ENCODE peak calls at places on chromosome 15, in five cellular contexts. L is psoas muscle, H is adrenal gland, P is neural progenitor cell, I is breast epithelium. B is an unnamed sample.
A peak's percentile ranks its signal among the peaks of the same experiment; 100 is the strongest.

GRCh38 chr15:47933865-47934264 is 186.9 kb upstream of the SLC24A5 start:
- DNase-seq in L (no peak), H (no peak), P (no peak), I (no peak), B (no peak)

GRCh38 chr15:66721020-66721419 is 19.0 kb downstream of the SMAD6 start:
- DNase-seq in L (no peak), H (no peak), P (no peak), I (no peak), B (no peak)

GRCh38 chr15:94443156-94443555 is 211.8 kb downstream of the MCTP2 start:
- DNase-seq in L (no peak), H (no peak), P (no peak), I (no peak), B (no peak)

GRCh38 chr15:69819371-69819770 is 278.3 kb downstream of the TLE3 start:
- DNase-seq in L (no peak), H (no peak), P (no peak), I (no peak), B (no peak)

GRCh38 chr15:74245342-74245931 is 9.3 kb downstream of the CCDC33 start:
- DNase-seq in L (no peak), H (no peak), P (peak; percentile 81), I (no peak), B (peak; percentile 48)

GRCh38 chr15:41013698-41014414 is 60.6 kb downstream of the CHAC1 start:
- DNase-seq in L (no peak), H (no peak), P (no peak), I (no peak), B (no peak)

GRCh38 chr15:57732526-57733331 is 26.2 kb downstream of the POLR2M start:
- DNase-seq in L (peak; percentile 29), H (peak; percentile 54), P (peak; percentile 81), I (no peak), B (peak; percentile 17)

GRCh38 chr15:58602823-58603222 is 146.7 kb downstream of the ADAM10 start:
- DNase-seq in L (no peak), H (no peak), P (no peak), I (no peak), B (no peak)

GRCh38 chr15:52551762-52552161 is 17.1 kb downstream of the ARPP19 start:
- DNase-seq in L (no peak), H (no peak), P (no peak), I (no peak), B (no peak)

GRCh38 chr15:66018178-66018797 is 149.0 kb downstream of the RAB11A start:
- DNase-seq in L (no peak), H (no peak), P (no peak), I (no peak), B (no peak)

GRCh38 chr15:82537351-82537908 is 2.8 kb downstream of the RPS17 start:
- DNase-seq in L (no peak), H (no peak), P (no peak), I (no peak), B (no peak)

GRCh38 chr15:33154366-33155166 is 39.9 kb downstream of the FMN1 start:
- DNase-seq in L (peak; percentile 60), H (peak; percentile 55), P (no peak), I (no peak), B (no peak)

GRCh38 chr15:32838820-32839219 is 121.0 kb downstream of the GREM1 start:
- DNase-seq in L (peak; percentile 34), H (no peak), P (no peak), I (no peak), B (peak; percentile 24)

GRCh38 chr15:40286061-40286532 is 3.2 kb upstream of the ANKRD63 start:
- DNase-seq in L (no peak), H (no peak), P (no peak), I (no peak), B (no peak)

GRCh38 chr15:75153084-75153483 is 48.6 kb upstream of the C15orf39 start:
- DNase-seq in L (no peak), H (peak; percentile 40), P (no peak), I (no peak), B (no peak)

GRCh38 chr15:74461847-74462511 is 1.0 kb upstream of the UBL7 start:
- DNase-seq in L (no peak), H (no peak), P (peak; percentile 52), I (no peak), B (no peak)

DNA sequence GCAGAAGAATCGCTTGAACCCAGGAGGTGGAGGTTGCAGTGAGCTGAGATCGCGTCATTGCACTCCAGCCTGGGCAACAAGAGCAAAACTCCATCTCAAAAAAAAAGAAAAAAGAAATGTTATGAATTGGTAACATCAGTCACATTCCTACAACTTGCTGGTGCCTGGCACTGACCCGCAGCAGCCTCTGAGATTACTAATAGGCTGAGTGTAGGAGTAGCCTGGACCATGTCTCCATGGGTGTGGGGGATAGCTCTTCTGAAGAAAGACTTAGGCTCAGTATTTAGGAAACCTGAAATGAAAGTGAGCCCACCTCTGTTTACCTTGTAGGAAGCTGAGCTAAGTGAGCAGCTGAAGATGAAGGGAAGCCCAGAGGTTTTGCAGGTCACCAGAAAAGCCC is 148.3 kb downstream of the LRRC28 start:
- DNase-seq in L (no peak), H (no peak), P (no peak), I (no peak), B (no peak)
- H3K27ac ChIP-seq in L (no peak overlapping the region), H (no peak overlapping the region), P (no peak overlapping the region), I (no peak overlapping the region), B (no peak overlapping the region)

DNA sequence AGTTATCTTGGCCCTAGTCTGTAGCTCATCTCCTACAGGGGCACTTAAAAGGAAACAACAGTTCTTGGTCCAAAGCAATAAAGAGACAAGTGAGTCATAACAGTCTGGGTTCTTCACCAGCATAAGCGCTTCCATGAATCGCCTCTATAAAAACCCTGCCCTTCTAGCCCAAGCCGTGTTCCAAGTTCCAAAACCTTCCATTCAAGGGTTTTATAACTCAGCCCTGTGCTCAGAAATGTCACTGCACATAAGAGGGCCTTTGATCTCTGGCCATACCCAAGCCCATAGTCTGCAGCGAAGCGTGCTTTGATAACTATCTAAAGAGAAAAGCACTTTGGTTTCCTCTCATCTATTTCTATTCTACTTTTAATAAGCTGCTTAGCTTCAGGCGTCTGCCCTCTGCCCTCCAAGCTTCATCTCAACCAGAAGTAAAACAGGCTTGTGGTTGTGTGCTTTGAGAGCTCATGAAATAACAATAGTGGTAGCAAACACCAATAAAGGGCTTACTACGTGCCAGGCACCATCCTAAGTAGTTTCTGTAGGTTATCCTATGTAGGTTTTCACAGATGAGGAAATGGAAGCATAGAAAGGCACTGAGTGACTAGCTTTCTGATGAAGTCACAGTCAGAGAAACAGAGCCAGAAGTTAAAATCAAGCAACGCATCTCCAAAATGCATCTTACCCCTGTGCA is 64.0 kb upstream of the AKAP13 start:
- DNase-seq in L (no peak), H (no peak), P (peak; percentile 68), I (no peak), B (no peak)
- H3K27ac ChIP-seq in L (no peak overlapping the region), H (no peak overlapping the region), P (peak overlapping the region; percentile 56), I (no peak overlapping the region), B (no peak overlapping the region)

GRCh38 chr15:76553102-76553501 is 216.5 kb downstream of the ISL2 start:
- DNase-seq in L (no peak), H (no peak), P (no peak), I (no peak), B (no peak)

GRCh38 chr15:76555247-76555646 is 218.7 kb downstream of the ISL2 start:
- DNase-seq in L (no peak), H (no peak), P (no peak), I (no peak), B (no peak)

DNA sequence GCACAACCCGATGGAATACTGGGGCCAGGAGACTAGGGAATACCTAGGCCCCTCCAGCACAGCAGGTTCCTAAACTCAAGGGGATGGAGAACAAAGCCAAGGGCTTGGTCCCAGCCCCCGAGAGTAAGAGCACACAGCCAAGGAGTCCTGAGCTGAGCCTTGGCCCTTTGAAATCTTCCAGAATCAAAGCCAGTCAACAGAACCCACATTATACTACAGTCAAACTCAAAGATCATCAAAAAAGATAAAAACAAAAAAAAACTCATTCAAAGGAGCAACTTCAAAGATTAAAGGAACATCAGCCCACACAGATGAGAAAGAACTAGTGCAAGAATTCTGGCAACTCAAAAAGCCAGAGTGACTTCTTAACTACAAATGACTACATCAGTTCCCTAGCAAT is 217.0 kb downstream of the ISL2 start:
- DNase-seq in L (no peak), H (no peak), P (no peak), I (no peak), B (no peak)
- H3K27ac ChIP-seq in L (no peak overlapping the region), H (no peak overlapping the region), P (no peak overlapping the region), I (no peak overlapping the region), B (no peak overlapping the region)

DNA sequence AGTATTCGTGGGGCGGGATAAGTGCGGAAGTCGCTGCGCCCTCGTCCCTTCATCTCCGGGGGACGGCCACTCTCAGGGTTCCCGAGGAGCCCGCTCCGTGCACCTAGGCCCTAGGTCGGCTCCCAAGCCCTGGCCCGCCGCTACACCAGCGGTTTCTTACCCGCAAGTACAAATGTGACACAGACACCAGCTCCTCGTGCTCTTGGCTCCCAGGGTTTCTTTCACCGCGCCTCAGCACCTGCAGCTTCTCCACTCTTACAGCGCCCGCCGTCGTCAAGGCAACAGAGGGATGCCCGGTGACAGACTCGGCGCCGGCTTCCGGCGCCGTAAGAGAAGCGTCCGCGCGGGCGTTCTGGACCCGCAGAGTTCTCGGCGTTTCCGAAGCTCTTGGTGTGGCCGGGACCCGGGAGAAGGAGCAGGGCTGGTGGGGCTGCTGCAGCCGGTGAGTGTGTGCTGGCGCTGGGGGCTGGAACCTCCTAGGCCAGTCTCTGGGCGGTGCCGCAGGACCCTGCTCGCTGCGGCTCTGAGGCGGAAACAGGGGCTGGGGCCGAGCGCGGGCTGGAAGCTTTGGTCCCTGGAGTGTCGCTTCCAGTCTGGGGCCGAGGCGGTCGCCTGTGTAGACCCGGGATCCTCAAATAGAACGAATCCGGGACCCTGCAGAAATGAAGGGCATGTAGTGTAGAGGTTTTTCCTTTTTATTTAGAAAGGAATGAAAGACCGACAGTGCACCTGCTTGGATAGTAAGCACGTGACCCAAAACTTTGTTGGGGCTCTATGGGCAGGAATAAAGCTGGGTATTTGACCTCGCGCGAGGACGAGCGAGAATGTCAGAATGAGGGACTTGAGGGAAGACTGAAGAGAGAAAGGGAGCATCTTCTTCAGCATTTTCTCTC is 155.4 kb upstream of the GOLGA6L4 start:
- DNase-seq in L (peak; percentile 21), H (peak; percentile 16), P (peak; percentile 84), I (no peak), B (peak; percentile 27)
- H3K27ac ChIP-seq in L (no peak overlapping the region), H (no peak overlapping the region), P (no peak overlapping the region), I (no peak overlapping the region), B (no peak overlapping the region)

GRCh38 chr15:90423920-90424319 is 35.9 kb downstream of the IQGAP1 start:
- DNase-seq in L (no peak), H (no peak), P (no peak), I (no peak), B (no peak)
- H3K27ac ChIP-seq in L (peak overlapping the region; percentile 52), H (peak overlapping the region; percentile 63), P (no peak overlapping the region), I (peak overlapping the region; percentile 59), B (no peak overlapping the region)

GRCh38 chr15:71691700-71692417 is 118.5 kb upstream of the NR2E3 start:
- DNase-seq in L (peak; percentile 13), H (no peak), P (peak; percentile 16), I (no peak), B (no peak)
- H3K27ac ChIP-seq in L (no peak overlapping the region), H (no peak overlapping the region), P (no peak overlapping the region), I (peak overlapping the region; percentile 74), B (peak overlapping the region; percentile 36)

DNA sequence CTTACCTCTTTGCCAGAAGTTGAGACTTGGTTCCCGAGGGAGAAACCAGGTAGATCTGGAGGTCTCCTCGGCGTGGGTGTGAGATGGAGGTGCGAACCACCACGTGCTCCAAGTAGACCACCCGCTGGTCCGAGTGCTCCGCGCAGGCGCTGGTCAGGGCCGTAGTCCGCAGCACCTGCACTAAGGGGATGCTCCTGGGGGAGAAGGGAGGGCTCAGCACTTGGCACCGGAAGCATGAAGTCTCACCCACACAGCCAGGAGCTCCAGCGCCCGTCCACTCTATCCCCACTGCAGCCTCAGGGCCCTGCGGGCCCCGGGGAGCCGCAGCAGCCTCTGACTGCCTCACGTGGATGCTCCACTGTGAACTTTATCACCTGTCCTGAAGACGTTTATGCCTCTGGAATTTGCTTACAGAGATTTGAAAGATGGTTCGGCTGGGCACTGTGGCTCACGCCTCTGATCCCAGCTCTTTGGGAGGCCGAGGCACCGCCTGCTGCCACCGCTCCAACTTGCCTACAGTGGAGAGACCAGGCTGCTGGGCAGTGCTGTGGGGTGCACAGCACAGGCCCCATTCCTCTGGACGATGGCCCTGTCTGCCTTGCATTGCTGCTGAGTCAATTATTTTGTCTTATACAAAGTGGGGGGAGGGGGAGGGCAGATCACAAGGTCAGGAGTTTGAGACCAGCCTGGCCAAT is 75.4 kb upstream of the SNRPA1 start:
- DNase-seq in L (no peak), H (no peak), P (no peak), I (no peak), B (no peak)
- H3K27ac ChIP-seq in L (no peak overlapping the region), H (no peak overlapping the region), P (peak overlapping the region; percentile 64), I (no peak overlapping the region), B (no peak overlapping the region)

B was measured in substantia nigra.